ENCODE peak calls at places on chromosomes 11 and 22, in nine cellular contexts. F is epithelial cell of esophagus; X is transverse colon; Z is T-helper 1 cell; H is neuronal stem cell; Y is WTC11; A is activated CD8-positive, alpha-beta memory T cell treated with anti-CD3 and anti-CD28 coated beads, Interleukin-2, amount 50 U/mL, for 48 hours; R is EL; J is nucleus accumbens. V is an unnamed sample.

GRCh38 chr11:35162795-35163194 is 23.8 kb downstream of the CD44 start:
- DNase-seq in F (no peak), X (no peak), Z (no peak), H (no peak), Y (no peak), A (no peak), R (peak), J (no peak), V (no peak)

GRCh38 chr11:133408936-133409335 is 123.4 kb downstream of the OPCML start:
- DNase-seq in F (no peak), X (no peak), Z (no peak), H (no peak), Y (no peak), A (no peak), R (no peak), J (no peak), V (no peak)

GRCh38 chr22:48799227-48799970 is 1028.3 kb downstream of the BRD1 start:
- DNase-seq in F (no peak), X (no peak), Z (no peak), H (no peak), Y (no peak), A (no peak), R (no peak), J (no peak), V (no peak)

GRCh38 chr11:130213143-130213978 is 53.8 kb downstream of the ST14 start:
- DNase-seq in F (peak), X (peak), Z (peak), H (peak), Y (peak), A (peak), R (peak), J (peak), V (peak)

GRCh38 chr22:33000342-33001280 is 57.6 kb downstream of the SYN3 start:
- DNase-seq in F (peak), X (peak), Z (no peak), H (peak), Y (peak), A (peak), R (peak), J (peak), V (peak)

GRCh38 chr11:48210052-48210451 is 6.6 kb upstream of the OR4B1 start:
- DNase-seq in F (no peak), X (no peak), Z (no peak), H (no peak), Y (no peak), A (no peak), R (peak), J (no peak), V (peak)

GRCh38 chr11:14029971-14030531 is 67.5 kb downstream of the SPON1 start:
- DNase-seq in F (peak), X (peak), Z (no peak), H (no peak), Y (no peak), A (no peak), R (peak), J (no peak), V (no peak)

GRCh38 chr22:31288496-31289235 is 3.6 kb downstream of the PIK3IP1 start:
- DNase-seq in F (no peak), X (no peak), Z (no peak), H (no peak), Y (no peak), A (no peak), R (no peak), J (no peak), V (no peak)

GRCh38 chr11:19511413-19512183 is 201.0 kb upstream of the NAV2 start:
- DNase-seq in F (no peak), X (peak), Z (no peak), H (no peak), Y (no peak), A (no peak), R (no peak), J (peak), V (peak)

GRCh38 chr22:44448271-44448780 is 49.7 kb downstream of the RTL6 start:
- DNase-seq in F (peak), X (peak), Z (no peak), H (no peak), Y (no peak), A (no peak), R (peak), J (no peak), V (no peak)

GRCh38 chr11:18046116-18046777 is at the start of gene TPH1:
- DNase-seq in F (peak), X (peak), Z (no peak), H (peak), Y (peak), A (no peak), R (peak), J (no peak), V (no peak)

V was measured in hippocampal formation.